ENCODE peak calls at places on chromosomes 1 and 21, in six cellular contexts. S, K, C, F, A and L are unnamed samples.

GRCh38 chr1:109371271-109371739 is 26.4 kb downstream of the SORT1 start:
- DNase-seq in A (peak; percentile 11), F (no peak), C (peak; percentile 75), K (peak; percentile 47), S (no peak), L (peak; percentile 72)

GRCh38 chr1:86714159-86714558 is 9.8 kb downstream of the SH3GLB1 start:
- DNase-seq in C (peak; percentile 40), S (no peak), K (no peak), A (no peak), F (no peak), L (peak; percentile 3)

GRCh38 chr1:245086389-245086969 is 68.3 kb upstream of the KIF26B start:
- DNase-seq in F (no peak), C (peak; percentile 84), S (no peak), A (no peak), K (no peak), L (peak; percentile 88)

GRCh38 chr1:84834419-84835064 is 58.5 kb downstream of the LPAR3 start:
- DNase-seq in S (no peak), K (no peak), F (no peak), A (no peak), C (peak; percentile 54), L (peak; percentile 93)

GRCh38 chr1:248695451-248696132 is 7.0 kb downstream of the OR14I1 start:
- DNase-seq in A (no peak), K (no peak), S (no peak), C (peak; percentile 7), F (no peak), L (peak; percentile 2)

GRCh38 chr1:207500306-207500705 is 4.3 kb downstream of the CR1 start:
- DNase-seq in A (no peak), K (no peak), C (no peak), S (no peak), F (no peak), L (peak; percentile 23)

GRCh38 chr1:32981003-32981909 is 16.6 kb upstream of the RNF19B start:
- DNase-seq in C (peak; percentile 88), A (peak; percentile 90), K (peak; percentile 37), S (no peak), F (no peak), L (peak; percentile 97)

GRCh38 chr1:33275200-33275599 is 18.9 kb downstream of the ZNF362 start:
- DNase-seq in F (no peak), K (no peak), S (peak; percentile 39), C (no peak), A (no peak), L (no peak)

GRCh38 chr1:231421616-231421970 is 494 bp downstream of the EGLN1 start:
- DNase-seq in C (peak; percentile 54), S (no peak), F (no peak), K (peak; percentile 28), A (peak; percentile 63), L (peak; percentile 61)

GRCh38 chr1:200372095-200372884 is 37.5 kb downstream of the ZNF281 start:
- DNase-seq in C (peak; percentile 67), K (no peak), F (peak; percentile 69), A (no peak), S (no peak), L (peak; percentile 94)

GRCh38 chr1:200095057-200095577 is 67.6 kb downstream of the NR5A2 start:
- DNase-seq in S (no peak), F (no peak), K (no peak), A (no peak), C (no peak), L (peak; percentile 82)

GRCh38 chr21:26288033-26288432 is 117.5 kb upstream of the APP start:
- DNase-seq in S (no peak), A (no peak), K (no peak), F (no peak), C (no peak), L (no peak)

GRCh38 chr1:43978551-43979260 is at the start of gene B4GALT2:
- DNase-seq in F (peak; percentile 80), C (no peak), K (peak; percentile 26), S (no peak), A (peak; percentile 49), L (peak; percentile 45)

GRCh38 chr1:222161676-222162075 is 386.2 kb downstream of the HHIPL2 start:
- DNase-seq in F (no peak), A (no peak), S (no peak), C (no peak), K (no peak), L (peak; percentile 30)

GRCh38 chr1:29264773-29265389 is 28.6 kb downstream of the PTPRU start:
- DNase-seq in F (no peak), A (no peak), S (no peak), K (no peak), C (peak; percentile 63), L (peak; percentile 52)

GRCh38 chr1:36398370-36398977 is 766 bp upstream of the LSM10 start:
- DNase-seq in F (no peak), K (no peak), S (no peak), C (no peak), A (no peak), L (no peak)

GRCh38 chr1:36397378-36398230 is at the start of gene LSM10:
- DNase-seq in F (peak; percentile 97), K (peak; percentile 94), S (peak; percentile 92), C (peak; percentile 94), A (peak; percentile 95), L (peak; percentile 95)

GRCh38 chr1:36393686-36394085 is 4.0 kb downstream of the LSM10 start:
- DNase-seq in C (no peak), S (no peak), K (no peak), F (no peak), A (no peak), L (no peak)

GRCh38 chr1:36397083-36397377 is 678 bp downstream of the LSM10 start:
- DNase-seq in A (no peak), K (no peak), S (no peak), C (no peak), F (no peak), L (no peak)

DNA sequence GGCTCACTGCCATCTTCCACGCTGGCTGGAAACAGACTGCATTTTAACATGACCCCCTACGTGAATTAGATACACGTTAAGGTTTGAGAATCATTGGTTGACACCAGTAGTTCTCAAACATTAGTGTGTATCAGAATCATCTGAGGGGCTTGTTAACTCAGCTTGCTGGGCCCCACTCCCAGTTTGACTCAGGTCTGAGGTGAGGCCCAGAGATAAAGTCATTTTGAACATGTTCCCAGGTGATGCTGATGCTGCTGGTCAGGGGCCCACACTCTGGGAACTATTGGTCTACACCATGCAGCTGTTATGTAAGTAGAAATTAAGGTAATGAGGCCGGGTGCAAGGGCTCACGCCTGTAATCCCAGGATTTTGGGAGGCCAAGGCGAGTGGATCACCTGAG is 1.3 kb downstream of the LSM10 start:
- DNase-seq in K (no peak), F (no peak), S (no peak), A (no peak), C (no peak), L (no peak)
- H3K4me3 ChIP-seq in K (no peak overlapping the region), F (peak overlapping the region; percentile 100), S (no peak overlapping the region), A (no peak overlapping the region), C (no peak overlapping the region), L (no peak overlapping the region)

GRCh38 chr1:50964863-50965262 is 4.8 kb upstream of the FAF1 start:
- DNase-seq in K (no peak), F (no peak), C (no peak), A (no peak), S (no peak), L (no peak)

GRCh38 chr1:50959303-50959912 is 659 bp downstream of the FAF1 start:
- DNase-seq in C (no peak), F (no peak), K (no peak), A (no peak), S (no peak), L (peak; percentile 65)

GRCh38 chr1:50955116-50955515 is 5.0 kb downstream of the FAF1 start:
- DNase-seq in S (no peak), C (no peak), A (no peak), F (no peak), K (no peak), L (no peak)

DNA sequence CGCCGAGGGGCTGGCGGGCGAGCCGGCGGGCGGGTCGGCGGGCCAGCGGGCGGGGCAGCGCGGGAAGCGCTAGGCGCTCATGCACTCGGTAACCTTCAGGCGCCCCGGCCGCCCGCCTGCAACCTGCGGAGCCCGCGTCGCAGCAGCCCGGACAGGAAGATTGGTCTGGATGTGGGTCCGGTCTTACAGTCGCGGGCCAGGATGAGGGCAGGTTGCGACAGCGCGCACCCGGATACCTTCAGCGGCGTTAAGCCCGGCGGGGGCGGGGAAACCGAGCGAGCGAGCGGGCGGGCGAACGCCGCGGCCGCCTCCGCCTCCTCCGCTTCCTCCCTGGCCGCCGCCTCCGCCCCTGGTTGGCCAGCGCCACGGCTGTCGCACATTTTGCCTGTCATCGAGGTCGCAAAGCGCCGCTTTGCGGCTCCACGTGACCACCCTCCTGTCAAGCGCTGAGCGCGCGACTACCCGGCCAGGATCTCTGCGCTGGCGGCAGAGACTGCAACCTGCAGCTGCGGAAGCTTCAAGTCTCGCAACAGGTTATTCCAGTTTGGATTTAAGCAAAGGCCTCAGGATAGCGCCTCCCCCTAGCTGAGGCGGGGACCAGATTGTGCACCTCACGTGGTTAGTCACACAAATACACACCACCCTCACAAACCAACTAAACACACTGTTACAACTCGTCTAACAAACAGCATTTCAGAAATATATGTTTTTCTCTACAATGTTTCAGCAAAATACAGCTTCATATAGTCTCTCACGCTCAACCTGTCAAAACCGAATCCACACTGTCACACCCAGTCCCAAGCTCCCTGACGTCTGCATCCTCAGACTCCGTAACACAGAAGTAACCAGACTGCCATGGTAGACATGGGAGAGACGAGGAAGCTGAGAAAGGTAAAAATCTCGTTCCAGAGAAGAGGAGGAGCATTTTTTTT is at the start of gene FAF1:
- DNase-seq in C (peak; percentile 97), F (peak; percentile 99), K (peak; percentile 94), S (peak; percentile 97), A (no peak), L (peak; percentile 100)
- TF ChIP-seq CTCF in C (peak; percentile 37), F (peak; percentile 63), K (peak; percentile 59), S (peak; percentile 10), A (no peak), L (peak; percentile 49)

GRCh38 chr1:17434591-17434990 is 4.9 kb downstream of the RCC2 start:
- DNase-seq in K (no peak), A (no peak), S (no peak), F (peak; percentile 64), C (no peak), L (no peak)

GRCh38 chr1:17438176-17438976 is 1.1 kb downstream of the RCC2 start:
- DNase-seq in F (peak; percentile 82), K (peak; percentile 35), S (peak; percentile 59), A (peak; percentile 71), C (peak; percentile 47), L (peak; percentile 57)

GRCh38 chr1:17438977-17439249 is 564 bp downstream of the RCC2 start:
- DNase-seq in K (no peak), S (no peak), C (no peak), F (no peak), A (no peak), L (no peak)

GRCh38 chr1:17437260-17438175 is 2.0 kb downstream of the RCC2 start:
- DNase-seq in C (peak; percentile 46), A (peak; percentile 58), F (peak; percentile 80), S (no peak), K (peak; percentile 30), L (peak; percentile 52)

GRCh38 chr1:17436380-17437174 is 2.9 kb downstream of the RCC2 start:
- DNase-seq in F (no peak), A (no peak), S (no peak), C (peak; percentile 29), K (no peak), L (no peak)
- H3K4me3 ChIP-seq in F (peak overlapping the region; percentile 85), A (peak overlapping the region; percentile 73), S (peak overlapping the region; percentile 84), C (peak overlapping the region; percentile 76), K (peak overlapping the region; percentile 75), L (peak overlapping the region; percentile 62)

DNA sequence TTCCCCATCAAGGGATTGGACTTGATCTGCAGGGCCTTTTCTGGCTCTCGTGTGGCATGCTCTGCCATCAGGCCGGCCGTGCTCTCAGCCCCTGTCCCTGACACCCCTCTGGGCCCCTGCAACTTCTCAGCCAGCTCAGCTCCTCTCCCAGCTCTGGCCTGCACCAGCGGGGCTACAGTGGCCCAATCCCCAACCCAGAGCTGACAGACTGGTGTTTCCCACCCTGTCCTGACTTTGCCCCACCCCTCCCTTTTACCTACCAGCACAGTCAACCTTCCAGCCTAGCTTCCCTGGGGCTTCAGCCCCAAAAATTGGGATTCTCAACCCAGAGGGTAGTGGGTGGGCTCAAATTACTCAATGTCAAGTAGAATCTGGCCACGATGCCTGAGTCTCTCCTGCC is 149.3 kb downstream of the SYF2 start:
- DNase-seq in C (no peak), S (no peak), A (no peak), F (no peak), K (no peak), L (no peak)
- TF ChIP-seq CTCF in C (no peak), S (no peak), A (no peak), F (no peak), K (no peak), L (no peak)